ENCODE peak calls at places on chromosomes 2 and 18, in nine cellular contexts. One of them, this sample, is unnamed.

GRCh38 chr2:206430452-206430851 is 12.9 kb upstream of the ADAM23 start:
- DNase-seq in T47D: no peak
- DNase-seq in naive B cell: no peak
- DNase-seq in astrocyte: no peak
- DNase-seq in cerebellum: no peak
- DNase-seq in neural progenitor cell: no peak
- DNase-seq in posterior cingulate gyrus: no peak
- DNase-seq in MV-4-11: no peak
- DNase-seq in LoVo: no peak
- DNase-seq in this sample: no peak

GRCh38 chr2:216535454-216535995 is 36.9 kb downstream of the RPL37A start:
- DNase-seq in T47D: no peak
- DNase-seq in naive B cell: no peak
- DNase-seq in astrocyte: peak; percentile 95
- DNase-seq in cerebellum: no peak
- DNase-seq in neural progenitor cell: no peak
- DNase-seq in posterior cingulate gyrus: no peak
- DNase-seq in MV-4-11: peak; percentile 62
- DNase-seq in LoVo: no peak
- DNase-seq in this sample: peak; percentile 11

GRCh38 chr2:114294814-114295213 is 147.6 kb upstream of the DPP10 start:
- DNase-seq in T47D: no peak
- DNase-seq in naive B cell: no peak
- DNase-seq in astrocyte: no peak
- DNase-seq in cerebellum: no peak
- DNase-seq in neural progenitor cell: peak; percentile 29
- DNase-seq in posterior cingulate gyrus: no peak
- DNase-seq in MV-4-11: no peak
- DNase-seq in LoVo: no peak
- DNase-seq in this sample: no peak

GRCh38 chr18:67514901-67515540 is 1.5 kb downstream of the DSEL start:
- DNase-seq in T47D: no peak
- DNase-seq in naive B cell: peak; percentile 5
- DNase-seq in astrocyte: no peak
- DNase-seq in cerebellum: no peak
- DNase-seq in neural progenitor cell: no peak
- DNase-seq in posterior cingulate gyrus: no peak
- DNase-seq in MV-4-11: no peak
- DNase-seq in LoVo: no peak
- DNase-seq in this sample: no peak

GRCh38 chr18:55406374-55407045 is 181.5 kb downstream of the TCF4 start:
- DNase-seq in T47D: no peak
- DNase-seq in naive B cell: no peak
- DNase-seq in astrocyte: no peak
- DNase-seq in cerebellum: peak; percentile 58
- DNase-seq in neural progenitor cell: no peak
- DNase-seq in posterior cingulate gyrus: peak; percentile 34
- DNase-seq in MV-4-11: no peak
- DNase-seq in LoVo: no peak
- DNase-seq in this sample: no peak

GRCh38 chr2:64262068-64262467 is 117.8 kb upstream of the PELI1 start:
- DNase-seq in T47D: no peak
- DNase-seq in naive B cell: no peak
- DNase-seq in astrocyte: no peak
- DNase-seq in cerebellum: no peak
- DNase-seq in neural progenitor cell: no peak
- DNase-seq in posterior cingulate gyrus: no peak
- DNase-seq in MV-4-11: no peak
- DNase-seq in LoVo: peak; percentile 83
- DNase-seq in this sample: peak; percentile 58

GRCh38 chr2:151775057-151775740 is 40.9 kb upstream of the NEB start:
- DNase-seq in T47D: no peak
- DNase-seq in naive B cell: no peak
- DNase-seq in astrocyte: peak; percentile 55
- DNase-seq in cerebellum: no peak
- DNase-seq in neural progenitor cell: no peak
- DNase-seq in posterior cingulate gyrus: no peak
- DNase-seq in MV-4-11: no peak
- DNase-seq in LoVo: no peak
- DNase-seq in this sample: no peak

GRCh38 chr2:105789745-105790466 is 45.2 kb downstream of the NCK2 start:
- DNase-seq in T47D: no peak
- DNase-seq in naive B cell: peak; percentile 38
- DNase-seq in astrocyte: peak; percentile 69
- DNase-seq in cerebellum: peak; percentile 52
- DNase-seq in neural progenitor cell: no peak
- DNase-seq in posterior cingulate gyrus: no peak
- DNase-seq in MV-4-11: peak; percentile 98
- DNase-seq in LoVo: no peak
- DNase-seq in this sample: no peak

GRCh38 chr18:45562567-45563479 is 52.5 kb upstream of the SLC14A2 start:
- DNase-seq in T47D: no peak
- DNase-seq in naive B cell: no peak
- DNase-seq in astrocyte: no peak
- DNase-seq in cerebellum: no peak
- DNase-seq in neural progenitor cell: no peak
- DNase-seq in posterior cingulate gyrus: no peak
- DNase-seq in MV-4-11: no peak
- DNase-seq in LoVo: no peak
- DNase-seq in this sample: no peak

GRCh38 chr2:120267348-120267747 is 14.7 kb downstream of the RALB start:
- DNase-seq in T47D: no peak
- DNase-seq in naive B cell: no peak
- DNase-seq in astrocyte: no peak
- DNase-seq in cerebellum: no peak
- DNase-seq in neural progenitor cell: no peak
- DNase-seq in posterior cingulate gyrus: no peak
- DNase-seq in MV-4-11: no peak
- DNase-seq in LoVo: no peak
- DNase-seq in this sample: no peak

GRCh38 chr18:45588831-45589558 is 26.3 kb upstream of the SLC14A2 start:
- DNase-seq in T47D: no peak
- DNase-seq in naive B cell: no peak
- DNase-seq in astrocyte: peak; percentile 48
- DNase-seq in cerebellum: no peak
- DNase-seq in neural progenitor cell: no peak
- DNase-seq in posterior cingulate gyrus: no peak
- DNase-seq in MV-4-11: no peak
- DNase-seq in LoVo: no peak
- DNase-seq in this sample: no peak

GRCh38 chr2:88690591-88691338 is 708 bp upstream of the RPIA start:
- DNase-seq in T47D: peak; percentile 40
- DNase-seq in naive B cell: no peak
- DNase-seq in astrocyte: peak; percentile 2
- DNase-seq in cerebellum: no peak
- DNase-seq in neural progenitor cell: no peak
- DNase-seq in posterior cingulate gyrus: no peak
- DNase-seq in MV-4-11: no peak
- DNase-seq in LoVo: peak; percentile 44
- DNase-seq in this sample: peak; percentile 49

GRCh38 chr2:46984642-46985476 is 69.3 kb upstream of the MCFD2 start:
- DNase-seq in T47D: no peak
- DNase-seq in naive B cell: no peak
- DNase-seq in astrocyte: peak; percentile 96
- DNase-seq in cerebellum: no peak
- DNase-seq in neural progenitor cell: no peak
- DNase-seq in posterior cingulate gyrus: no peak
- DNase-seq in MV-4-11: peak; percentile 99
- DNase-seq in LoVo: peak; percentile 43
- DNase-seq in this sample: peak; percentile 90

GRCh38 chr2:118474151-118474561 is 373.3 kb downstream of the EN1 start:
- DNase-seq in T47D: no peak
- DNase-seq in naive B cell: no peak
- DNase-seq in astrocyte: no peak
- DNase-seq in cerebellum: no peak
- DNase-seq in neural progenitor cell: peak; percentile 52
- DNase-seq in posterior cingulate gyrus: no peak
- DNase-seq in MV-4-11: no peak
- DNase-seq in LoVo: no peak
- DNase-seq in this sample: no peak

GRCh38 chr2:64454316-64455030 is 511 bp downstream of the LGALSL start:
- DNase-seq in T47D: peak; percentile 61
- DNase-seq in naive B cell: peak; percentile 55
- DNase-seq in astrocyte: peak; percentile 47
- DNase-seq in cerebellum: peak; percentile 88
- DNase-seq in neural progenitor cell: peak; percentile 83
- DNase-seq in posterior cingulate gyrus: peak; percentile 35
- DNase-seq in MV-4-11: no peak
- DNase-seq in LoVo: peak; percentile 63
- DNase-seq in this sample: peak; percentile 68

GRCh38 chr2:137772451-137772850 is 191.8 kb upstream of the HNMT start:
- DNase-seq in T47D: no peak
- DNase-seq in naive B cell: no peak
- DNase-seq in astrocyte: no peak
- DNase-seq in cerebellum: no peak
- DNase-seq in neural progenitor cell: no peak
- DNase-seq in posterior cingulate gyrus: no peak
- DNase-seq in MV-4-11: peak; percentile 48
- DNase-seq in LoVo: no peak
- DNase-seq in this sample: no peak

GRCh38 chr18:6731197-6731596 is 1.7 kb downstream of the ARHGAP28 start:
- DNase-seq in T47D: no peak
- DNase-seq in naive B cell: no peak
- DNase-seq in astrocyte: peak; percentile 72
- DNase-seq in cerebellum: no peak
- DNase-seq in neural progenitor cell: peak; percentile 20
- DNase-seq in posterior cingulate gyrus: no peak
- DNase-seq in MV-4-11: no peak
- DNase-seq in LoVo: no peak
- DNase-seq in this sample: no peak

GRCh38 chr2:106108351-106108750 is 85.8 kb downstream of the UXS1 start:
- DNase-seq in T47D: peak; percentile 18
- DNase-seq in naive B cell: no peak
- DNase-seq in astrocyte: no peak
- DNase-seq in cerebellum: peak; percentile 60
- DNase-seq in neural progenitor cell: peak; percentile 10
- DNase-seq in posterior cingulate gyrus: no peak
- DNase-seq in MV-4-11: no peak
- DNase-seq in LoVo: no peak
- DNase-seq in this sample: peak; percentile 25

GRCh38 chr18:55762424-55762823 is 174.4 kb upstream of the TCF4 start:
- DNase-seq in T47D: no peak
- DNase-seq in naive B cell: no peak
- DNase-seq in astrocyte: no peak
- DNase-seq in cerebellum: no peak
- DNase-seq in neural progenitor cell: no peak
- DNase-seq in posterior cingulate gyrus: no peak
- DNase-seq in MV-4-11: no peak
- DNase-seq in LoVo: no peak
- DNase-seq in this sample: no peak

GRCh38 chr2:101234169-101234938 is 18.3 kb upstream of the CNOT11 start:
- DNase-seq in T47D: no peak
- DNase-seq in naive B cell: no peak
- DNase-seq in astrocyte: no peak
- DNase-seq in cerebellum: no peak
- DNase-seq in neural progenitor cell: no peak
- DNase-seq in posterior cingulate gyrus: no peak
- DNase-seq in MV-4-11: peak; percentile 77
- DNase-seq in LoVo: peak; percentile 19
- DNase-seq in this sample: no peak

GRCh38 chr2:180717588-180717987 is 262.8 kb upstream of the UBE2E3 start:
- DNase-seq in T47D: no peak
- DNase-seq in naive B cell: no peak
- DNase-seq in astrocyte: no peak
- DNase-seq in cerebellum: no peak
- DNase-seq in neural progenitor cell: no peak
- DNase-seq in posterior cingulate gyrus: no peak
- DNase-seq in MV-4-11: no peak
- DNase-seq in LoVo: no peak
- DNase-seq in this sample: no peak

GRCh38 chr2:241551998-241552737 is 6.4 kb upstream of the BOK start:
- DNase-seq in T47D: no peak
- DNase-seq in naive B cell: no peak
- DNase-seq in astrocyte: no peak
- DNase-seq in cerebellum: no peak
- DNase-seq in neural progenitor cell: no peak
- DNase-seq in posterior cingulate gyrus: no peak
- DNase-seq in MV-4-11: no peak
- DNase-seq in LoVo: no peak
- DNase-seq in this sample: no peak

GRCh38 chr2:86750240-86750839 is 30.2 kb downstream of the RMND5A start:
- DNase-seq in T47D: no peak
- DNase-seq in naive B cell: no peak
- DNase-seq in astrocyte: no peak
- DNase-seq in cerebellum: no peak
- DNase-seq in neural progenitor cell: no peak
- DNase-seq in posterior cingulate gyrus: no peak
- DNase-seq in MV-4-11: no peak
- DNase-seq in LoVo: no peak
- DNase-seq in this sample: no peak

GRCh38 chr2:211899871-211900482 is 638.6 kb downstream of the ERBB4 start:
- DNase-seq in T47D: no peak
- DNase-seq in naive B cell: no peak
- DNase-seq in astrocyte: no peak
- DNase-seq in cerebellum: no peak
- DNase-seq in neural progenitor cell: no peak
- DNase-seq in posterior cingulate gyrus: no peak
- DNase-seq in MV-4-11: no peak
- DNase-seq in LoVo: no peak
- DNase-seq in this sample: no peak

GRCh38 chr18:44715841-44716240 is 35.2 kb downstream of the SETBP1 start:
- DNase-seq in T47D: no peak
- DNase-seq in naive B cell: no peak
- DNase-seq in astrocyte: no peak
- DNase-seq in cerebellum: peak; percentile 91
- DNase-seq in neural progenitor cell: peak; percentile 18
- DNase-seq in posterior cingulate gyrus: no peak
- DNase-seq in MV-4-11: no peak
- DNase-seq in LoVo: no peak
- DNase-seq in this sample: no peak

This sample was measured in A549.